ENCODE peak calls at places on chromosomes 16 and 17, in six cellular contexts. S is GM12878, U is H1, P is K562, Z is HepG2, X is HCT116. Y is an unnamed sample.

GRCh38 chr16:50878966-50879615 is 137.2 kb downstream of the CYLD start:
- DNase-seq in Z (no peak), X (no peak), U (no peak), S (no peak), P (peak), Y (no peak)

GRCh38 chr17:18141210-18141803 is 32.8 kb downstream of the MYO15A start:
- DNase-seq in S (no peak), U (no peak), X (no peak), Z (peak), P (peak), Y (peak)

GRCh38 chr16:30353438-30354129 is 1.5 kb downstream of the CD2BP2 start:
- DNase-seq in S (no peak), Z (no peak), X (no peak), U (no peak), P (no peak), Y (no peak)

GRCh38 chr16:31215287-31216115 is 1.4 kb downstream of the PYDC1 start:
- DNase-seq in Z (peak), P (peak), X (peak), U (peak), S (no peak), Y (peak)

GRCh38 chr16:23186171-23186570 is 3.6 kb downstream of the SCNN1G start:
- DNase-seq in U (no peak), S (no peak), P (no peak), Z (no peak), X (no peak), Y (no peak)

GRCh38 chr16:88911148-88911945 is 44.9 kb upstream of the PABPN1L start:
- DNase-seq in Z (no peak), X (no peak), P (no peak), U (no peak), S (no peak), Y (peak)

GRCh38 chr17:28526381-28526780 is 20.2 kb downstream of the FOXN1 start:
- DNase-seq in X (no peak), S (no peak), Z (no peak), P (no peak), U (no peak), Y (peak)

GRCh38 chr17:7745748-7746470 is 28.4 kb downstream of the DNAH2 start:
- DNase-seq in U (no peak), S (no peak), Z (peak), X (peak), P (no peak), Y (no peak)

GRCh38 chr17:81029859-81030258 is 5.1 kb upstream of the BAIAP2 start:
- DNase-seq in S (no peak), P (no peak), Z (no peak), X (no peak), U (no peak), Y (no peak)

GRCh38 chr17:81291662-81292061 is 3.4 kb downstream of the SLC38A10 start:
- DNase-seq in X (peak), Z (peak), S (no peak), P (peak), U (peak), Y (peak)

DNA sequence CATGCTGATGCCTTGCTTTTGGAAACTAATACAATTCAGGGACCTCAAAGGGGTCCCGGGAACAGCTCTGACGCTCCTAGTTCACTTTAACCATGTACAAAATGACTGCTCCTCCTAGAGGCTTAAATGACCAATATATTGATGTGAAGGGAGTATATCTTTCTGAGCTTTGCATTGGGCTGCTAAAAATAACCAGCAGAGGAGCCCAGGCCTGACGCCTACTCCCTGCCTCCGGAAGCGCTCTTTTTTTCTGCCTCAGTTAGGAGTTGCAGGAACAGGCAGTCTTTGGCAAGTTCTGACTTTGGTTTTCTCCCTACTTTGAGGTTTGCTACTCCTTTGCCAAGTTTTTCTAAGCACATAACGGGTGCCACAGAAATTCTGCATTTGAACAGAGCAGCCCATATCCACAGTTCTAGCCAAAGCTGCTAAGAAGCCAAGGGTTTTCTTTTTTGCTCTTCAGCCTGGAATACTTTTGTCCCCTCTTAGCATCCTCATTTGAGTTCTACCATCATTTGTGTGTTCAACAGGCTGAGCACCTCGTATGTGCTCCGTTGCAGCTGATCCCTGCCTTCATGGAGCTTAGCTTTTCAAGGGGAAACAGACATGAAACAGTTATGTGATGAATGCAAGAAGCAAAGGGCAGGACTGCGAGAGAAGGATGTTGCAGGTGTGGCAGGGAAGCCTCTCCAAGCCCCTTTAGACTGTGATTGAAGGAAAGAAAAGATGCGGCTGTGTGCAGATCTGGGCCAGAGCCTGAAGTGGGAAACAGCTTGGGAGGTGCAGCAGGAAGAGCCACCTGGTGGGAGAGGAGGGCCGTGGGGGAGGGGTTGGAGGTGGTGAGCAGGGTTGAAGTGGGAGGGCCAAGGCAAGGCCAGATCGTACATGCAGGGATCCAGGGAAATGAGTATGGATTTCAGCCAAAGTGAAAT is 2.8 kb upstream of the NAGPA start:
- DNase-seq in Z (peak), X (no peak), S (no peak), P (no peak), U (no peak), Y (no peak)
- TF ChIP-seq SIN3A in Z (no peak), X (no peak), S (no peak), P (no peak), U (no peak), Y (no peak)

GRCh38 chr17:56289321-56289720 is 136.0 kb downstream of the ANKFN1 start:
- DNase-seq in U (no peak), P (no peak), Z (no peak), S (no peak), X (no peak), Y (no peak)
- H2AFZ ChIP-seq in U (no peak), P (no peak), Z (peak), S (no peak), X (no peak), Y (peak)

GRCh38 chr17:34107019-34107418 is 148.1 kb upstream of the CCL2 start:
- DNase-seq in Z (peak), X (no peak), P (no peak), S (no peak), U (no peak), Y (no peak)
- TF ChIP-seq SIN3A in Z (no peak), X (no peak), P (no peak), S (no peak), U (no peak), Y (no peak)

DNA sequence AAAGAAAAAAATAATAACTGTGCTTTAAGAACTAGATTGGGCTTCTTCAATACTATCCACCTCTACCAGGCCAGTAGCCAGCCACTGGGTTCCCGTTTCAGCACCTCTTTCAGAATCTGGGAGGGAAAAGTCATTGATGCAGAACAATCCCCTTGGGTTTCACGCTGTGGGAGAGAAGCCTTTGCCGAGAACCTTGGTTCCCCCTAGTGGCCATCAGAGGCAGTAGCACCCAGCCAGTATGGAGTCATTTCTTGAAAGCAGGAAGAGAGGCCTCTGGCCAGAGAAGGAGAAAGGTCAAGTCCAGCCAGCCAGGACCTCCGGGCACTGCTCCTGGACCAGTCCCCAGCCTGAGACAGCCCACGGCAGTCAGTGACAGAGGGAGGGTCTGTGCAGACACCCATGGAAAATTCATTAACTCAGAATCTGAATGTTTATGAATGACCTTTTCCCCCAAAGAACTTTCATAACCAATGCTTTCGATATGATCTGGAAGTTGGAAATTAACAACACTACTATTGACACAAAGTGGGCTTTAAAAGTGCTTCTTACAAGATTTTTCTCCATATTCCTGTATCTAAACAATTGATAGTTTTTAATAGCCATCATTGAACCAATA is 51.2 kb upstream of the CDH5 start:
- DNase-seq in U (peak), X (peak), S (peak), P (peak), Z (peak), Y (peak)
- H2AFZ ChIP-seq in U (no peak), X (peak), S (no peak), P (peak), Z (no peak), Y (peak)

DNA sequence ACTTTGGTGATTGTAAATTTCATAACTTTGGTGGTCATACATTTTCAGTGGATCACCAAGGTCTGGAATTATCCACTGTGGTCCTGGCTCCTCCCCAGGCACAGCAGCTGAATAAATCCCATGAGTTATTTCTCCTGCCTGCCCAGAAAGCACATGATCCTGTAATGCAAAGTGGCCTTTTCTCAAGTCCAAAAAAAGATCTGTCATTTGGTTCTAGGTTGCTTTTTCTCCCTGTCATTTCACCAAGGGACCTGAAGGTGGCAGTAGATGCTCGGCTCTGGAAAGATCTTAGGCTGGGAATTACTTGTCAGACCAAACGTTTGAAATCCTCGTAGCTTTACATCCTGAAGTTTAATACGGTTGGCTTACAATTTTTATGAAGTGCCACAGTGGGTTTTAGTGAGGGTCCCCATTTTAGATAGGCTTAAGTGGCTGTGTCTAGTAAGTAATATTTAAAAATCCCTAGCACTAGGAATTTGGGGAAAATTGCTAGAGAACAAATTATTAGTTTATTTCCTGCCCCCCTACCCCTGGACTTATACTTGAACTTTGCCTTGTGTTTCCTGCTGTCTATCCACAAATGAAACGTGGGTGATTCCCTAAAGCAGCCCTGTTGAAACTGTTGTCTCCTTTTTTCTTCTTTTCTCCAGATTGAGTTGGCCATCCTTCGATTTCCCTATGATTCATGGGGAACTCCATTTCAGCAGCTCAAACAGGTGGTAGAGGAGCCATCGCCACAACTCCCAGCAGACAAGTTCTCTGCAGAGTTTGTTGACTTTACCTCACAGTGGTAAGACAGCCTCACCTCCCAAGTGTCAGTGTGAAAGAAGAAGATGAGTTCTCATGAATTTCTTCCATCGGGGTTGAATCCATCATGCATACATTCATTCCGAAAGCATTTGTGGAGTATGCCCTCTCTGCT is 111.7 kb downstream of the MAP2K6 start:
- DNase-seq in X (peak), P (peak), Z (peak), S (no peak), U (peak), Y (peak)
- TF ChIP-seq SIN3A in X (no peak), P (no peak), Z (no peak), S (no peak), U (no peak), Y (no peak)

Y was measured in SK-N-SH.